ENCODE peak calls at places on chromosomes 5 and 9, in six cellular contexts. M is left ventricle myocardium inferior, A is tibial artery, R is SK-N-SH, E is right lobe of liver, P is body of pancreas. Z is an unnamed sample. For H3K4me1 and H3K27me3, the result is how much of the 10 kb centered on the place peaks cover.

GRCh38 chr5:17105744-17106450 is 111.5 kb upstream of the BASP1 start:
- DNase-seq in A (peak), M (peak), E (no peak), P (no peak), R (no peak), Z (no peak)

GRCh38 chr5:71738962-71739361 is 19.9 kb downstream of the CARTPT start:
- DNase-seq in R (no peak), A (no peak), E (no peak), M (no peak), P (no peak), Z (no peak)

GRCh38 chr9:81621785-81622243 is 67.5 kb downstream of the TLE1 start:
- DNase-seq in E (no peak), P (no peak), A (no peak), R (no peak), M (no peak), Z (no peak)

GRCh38 chr5:60497706-60498500 is 202.1 kb downstream of the DEPDC1B start:
- DNase-seq in A (no peak), M (no peak), P (no peak), R (no peak), E (no peak), Z (no peak)

GRCh38 chr5:106545325-106545724 is 1125.4 kb downstream of the EFNA5 start:
- DNase-seq in A (no peak), P (no peak), E (no peak), M (no peak), R (no peak), Z (no peak)

GRCh38 chr5:172417983-172418630 is 36.2 kb downstream of the SH3PXD2B start:
- DNase-seq in R (no peak), M (peak), P (peak), A (peak), E (peak), Z (peak)

GRCh38 chr5:135980650-135981049 is 25.9 kb upstream of the LECT2 start:
- DNase-seq in E (no peak), R (no peak), M (no peak), P (no peak), A (no peak), Z (no peak)

GRCh38 chr9:131289301-131290038 is at the start of gene PLPP7:
- DNase-seq in R (peak), E (no peak), M (peak), P (peak), A (peak), Z (peak)

GRCh38 chr9:31119882-31120481 is 1264.5 kb upstream of the ACO1 start:
- DNase-seq in E (peak), R (peak), A (no peak), P (peak), M (no peak), Z (peak)

GRCh38 chr5:106923409-106923808 is 747.3 kb downstream of the EFNA5 start:
- DNase-seq in R (no peak), P (no peak), E (no peak), M (no peak), A (no peak), Z (no peak)

GRCh38 chr9:80078826-80079225 is 507.1 kb downstream of the TLE4 start:
- DNase-seq in P (no peak), E (no peak), M (no peak), R (no peak), A (no peak), Z (no peak)

GRCh38 chr5:80216753-80217596 is 38.9 kb downstream of the SERINC5 start:
- DNase-seq in P (peak), R (no peak), E (peak), M (peak), A (peak), Z (no peak)

GRCh38 chr5:10724799-10725507 is 36.1 kb downstream of the DAP start:
- DNase-seq in P (peak), A (peak), R (peak), M (peak), E (no peak), Z (no peak)

GRCh38 chr9:70406446-70406862 is 8.0 kb downstream of the KLF9 start:
- DNase-seq in A (no peak), M (no peak), E (no peak), P (no peak), R (no peak), Z (no peak)

GRCh38 chr5:1509346-1510085 is 14.2 kb downstream of the LPCAT1 start:
- DNase-seq in M (peak), R (no peak), P (no peak), A (no peak), E (no peak), Z (peak)

GRCh38 chr9:99167694-99168093 is 54.0 kb downstream of the ALG2 start:
- DNase-seq in R (no peak), P (no peak), E (no peak), A (no peak), M (no peak), Z (no peak)

GRCh38 chr5:28084069-28084468 is 1045.7 kb upstream of the CDH9 start:
- DNase-seq in M (no peak), R (no peak), A (no peak), P (no peak), E (no peak), Z (no peak)

GRCh38 chr5:93579561-93580386 is 1.2 kb downstream of the NR2F1-AS1 start:
- DNase-seq in R (peak), A (no peak), M (no peak), E (peak), P (peak), Z (peak)

GRCh38 chr9:79565245-79565644 is 6.5 kb upstream of the TLE4 start:
- DNase-seq in M (no peak), A (no peak), E (no peak), P (no peak), R (no peak), Z (no peak)

GRCh38 chr5:80569086-80569960 is 757 bp downstream of the ANKRD34B start:
- DNase-seq in P (no peak), A (no peak), E (no peak), R (peak), M (no peak), Z (no peak)

GRCh38 chr9:90815183-90815943 is 13.7 kb downstream of the SYK start:
- DNase-seq in R (no peak), P (no peak), A (peak), M (no peak), E (peak), Z (no peak)

GRCh38 chr9:136617746-136618577 is 44.8 kb upstream of the EGFL7 start:
- DNase-seq in M (no peak), E (no peak), A (no peak), P (no peak), R (no peak), Z (no peak)

GRCh38 chr9:125761685-125762084 is 14.5 kb downstream of the PBX3 start:
- DNase-seq in E (no peak), A (no peak), M (no peak), P (no peak), R (no peak), Z (no peak)

GRCh38 chr5:66960373-66961137 is 236.0 kb downstream of the CD180 start:
- DNase-seq in R (no peak), E (no peak), M (no peak), A (no peak), P (peak), Z (no peak)

GRCh38 chr5:140926903-140927573 is 939 bp downstream of the PCDHAC1 start:
- DNase-seq in P (peak), E (peak), A (no peak), R (no peak), M (peak), Z (peak)

GRCh38 chr5:142324377-142324870 is 397 bp downstream of the SPRY4 start:
- DNase-seq in M (peak), P (peak), R (peak), A (peak), E (peak), Z (no peak)

GRCh38 chr9:13520069-13520468 is 240.6 kb upstream of the MPDZ start:
- DNase-seq in R (no peak), P (no peak), M (no peak), E (no peak), A (no peak), Z (no peak)

GRCh38 chr5:51385214-51385613 is 2.0 kb downstream of the ISL1 start:
- DNase-seq in R (peak), A (no peak), M (no peak), E (no peak), P (no peak), Z (no peak)

GRCh38 chr5:51384281-51384840 is 1.1 kb downstream of the ISL1 start:
- DNase-seq in E (no peak), R (peak), M (no peak), A (no peak), P (no peak), Z (no peak)

GRCh38 chr5:51382508-51382758 is 815 bp upstream of the ISL1 start:
- DNase-seq in A (no peak), R (no peak), E (no peak), M (no peak), P (no peak), Z (no peak)

GRCh38 chr5:51382759-51383493 is at the start of gene ISL1:
- DNase-seq in A (no peak), M (no peak), E (no peak), R (peak), P (peak), Z (peak)

GRCh38 chr5:51383494-51384081 is 340 bp downstream of the ISL1 start:
- DNase-seq in P (no peak), A (no peak), E (no peak), R (peak), M (no peak), Z (peak)
- H3K4me3 ChIP-seq in P (no peak), A (peak), E (no peak), R (peak), M (peak), Z (peak)

DNA sequence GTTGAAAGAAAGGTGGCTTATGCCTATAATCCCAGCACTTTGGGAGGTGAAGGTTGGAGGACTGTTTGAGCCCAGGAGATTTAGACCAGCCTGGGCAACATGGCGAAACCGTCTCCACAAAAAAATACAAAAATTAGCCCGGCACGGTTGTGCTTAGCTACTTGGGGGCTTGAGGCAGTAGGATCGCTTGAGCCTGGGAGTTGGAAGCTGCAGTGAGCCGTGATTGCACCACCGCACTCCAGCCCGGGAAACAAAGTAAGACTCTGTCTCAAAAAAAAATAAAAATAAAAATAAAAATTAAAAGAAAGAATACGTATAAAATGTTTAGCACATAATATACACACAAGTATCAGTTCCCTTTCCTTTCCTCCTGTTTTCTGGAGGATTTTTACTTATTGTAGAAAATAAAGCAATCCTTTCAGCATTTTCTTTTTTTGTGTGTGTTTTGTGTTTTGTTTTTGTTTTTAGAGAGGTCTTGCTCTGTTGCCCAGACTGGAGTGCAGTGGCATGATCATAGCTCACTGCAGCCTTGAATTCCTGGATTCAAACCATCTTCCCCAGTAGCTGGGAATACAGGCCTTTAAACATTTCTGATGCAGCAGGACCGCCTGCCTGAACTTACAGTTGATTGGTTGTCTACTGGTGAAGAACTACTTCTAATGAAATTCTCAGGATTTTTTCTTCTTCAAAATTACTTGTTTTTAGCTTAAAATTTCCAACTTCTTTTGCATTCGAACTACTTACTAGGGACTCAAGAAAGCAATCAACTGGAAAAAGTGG is 4.1 kb upstream of the GPR107 start:
- DNase-seq in P (no peak), R (no peak), A (no peak), E (no peak), M (no peak), Z (no peak)
- H3K4me1 ChIP-seq in P (under half), R (under half), A (under half), E (under half), M (under half), Z (under half)

GRCh38 chr9:92764381-92764987 is at the start of gene BICD2:
- DNase-seq in E (peak), M (no peak), A (no peak), P (no peak), R (peak), Z (no peak)
- H3K27me3 ChIP-seq in E (under half), M (under half), A (under half), P (under half), R (under half), Z (under half)

GRCh38 chr5:179346401-179346800 is 1.1 kb upstream of the ADAMTS2 start:
- DNase-seq in P (no peak), R (no peak), M (no peak), E (peak), A (no peak), Z (no peak)

GRCh38 chr5:179346875-179347274 is 1.6 kb upstream of the ADAMTS2 start:
- DNase-seq in A (no peak), M (no peak), R (no peak), P (no peak), E (peak), Z (no peak)

GRCh38 chr5:179345179-179345428 is 157 bp downstream of the ADAMTS2 start:
- DNase-seq in P (no peak), A (no peak), E (no peak), M (no peak), R (no peak), Z (no peak)

GRCh38 chr5:179344301-179345178 is 721 bp downstream of the ADAMTS2 start:
- DNase-seq in R (peak), E (peak), M (no peak), P (no peak), A (no peak), Z (no peak)

DNA sequence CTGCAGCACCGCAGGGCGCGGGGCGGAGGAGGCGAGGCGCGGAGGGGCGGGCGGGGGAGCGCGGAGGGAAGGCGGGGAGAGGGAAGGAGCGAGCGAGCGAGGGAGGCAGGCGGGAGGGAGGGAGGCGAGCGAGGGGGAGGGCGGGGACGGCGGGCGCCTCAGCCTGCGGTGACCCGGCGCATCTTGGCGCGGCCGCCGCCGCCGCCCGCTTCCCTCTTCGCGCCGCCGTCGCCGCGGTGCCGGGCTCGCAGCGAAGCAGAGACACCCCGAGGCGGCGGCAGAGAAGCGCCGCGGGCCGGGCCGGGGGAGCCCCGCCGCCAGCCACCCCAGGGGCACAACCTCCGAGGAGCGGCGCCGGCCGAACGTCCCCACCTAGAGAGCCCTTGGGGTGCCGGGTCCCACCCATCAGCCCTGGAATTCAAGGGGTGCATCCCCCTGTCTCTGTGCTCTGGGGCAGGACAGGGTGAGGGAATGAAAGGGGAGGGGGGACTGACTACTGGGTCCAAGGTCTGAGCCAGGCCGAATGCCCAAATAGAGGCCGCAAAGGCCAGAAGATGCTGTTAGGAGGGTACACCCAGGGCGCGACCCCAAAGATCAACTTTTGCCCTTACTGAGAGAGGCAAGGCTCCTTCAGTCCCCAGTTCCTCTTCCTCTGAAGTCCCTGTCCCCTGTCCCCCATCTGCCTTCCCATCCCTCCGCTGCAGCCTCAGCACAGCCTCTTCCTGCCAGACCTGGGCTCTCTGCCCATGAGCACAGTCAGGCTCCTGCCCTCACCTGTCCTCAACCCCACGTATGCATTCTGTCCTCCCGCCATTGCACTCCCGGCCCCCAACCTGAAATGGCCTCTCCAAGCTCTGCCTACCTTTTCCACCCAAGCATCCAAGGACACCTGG is at the start of gene ADAMTS2:
- DNase-seq in R (peak), E (peak), M (peak), P (peak), A (peak), Z (peak)
- H3K4me3 ChIP-seq in R (peak), E (peak), M (peak), P (no peak), A (peak), Z (peak)

DNA sequence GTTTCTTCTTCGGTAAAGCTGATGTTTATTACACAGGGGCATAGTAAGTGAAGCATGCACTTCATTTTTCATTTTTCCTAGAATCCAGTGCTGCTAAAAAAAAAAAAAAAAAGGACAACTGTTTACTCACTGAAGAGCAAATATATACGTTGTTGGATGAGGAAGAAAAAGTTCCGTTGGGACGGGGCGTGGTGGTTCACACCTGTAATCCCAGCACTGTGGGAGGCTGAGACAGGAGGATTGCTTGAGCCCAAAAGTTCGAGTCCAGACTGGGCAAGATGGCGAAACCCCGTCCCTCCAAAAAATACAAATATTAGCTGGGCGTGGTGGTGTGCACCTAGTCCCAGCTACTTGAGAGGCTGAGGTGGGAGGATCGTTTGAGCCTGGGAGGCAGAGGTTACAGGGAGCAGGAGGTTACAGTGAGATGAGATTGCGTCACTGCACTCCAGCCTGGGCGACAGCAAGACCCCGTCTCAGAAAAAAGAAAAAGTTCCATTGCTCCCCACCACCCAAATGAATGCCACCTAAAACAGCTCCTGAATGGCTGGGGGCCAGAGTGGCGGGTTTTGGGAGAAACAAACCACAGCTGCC is 60.1 kb upstream of the GNE start:
- DNase-seq in M (no peak), A (no peak), R (no peak), P (no peak), E (no peak), Z (no peak)
- H3K4me1 ChIP-seq in M (under half), A (under half), R (under half), P (under half), E (under half), Z (under half)

Z was measured in BE2C.